ENCODE peak calls at places on chromosomes 3 and 15, in four cellular contexts. Z is AG09309; K is activated CD8-positive, alpha-beta memory T cell treated with anti-CD3 and anti-CD28 coated beads, Interleukin-2, amount 50 U/mL, for 48 hours; S is neuronal stem cell. U is an unnamed sample.

GRCh38 chr3:98359993-98360675 is 6.5 kb downstream of the OR5K4 start:
- DNase-seq in Z (no peak), K (no peak), S (no peak), U (no peak)

GRCh38 chr3:154885016-154885415 is 195.1 kb upstream of the MME start:
- DNase-seq in Z (peak; percentile 31), K (no peak), S (no peak), U (no peak)

GRCh38 chr3:163605915-163606314 is 1472.4 kb downstream of the SI start:
- DNase-seq in Z (no peak), K (no peak), S (no peak), U (no peak)

GRCh38 chr15:48373855-48374421 is 42.7 kb downstream of the DUT start:
- DNase-seq in Z (peak; percentile 70), K (no peak), S (no peak), U (no peak)

GRCh38 chr3:45034612-45035252 is 8.6 kb downstream of the CLEC3B start:
- DNase-seq in Z (no peak), K (peak; percentile 59), S (no peak), U (no peak)

GRCh38 chr15:99070268-99070667 is 34.6 kb upstream of the SYNM start:
- DNase-seq in Z (no peak), K (no peak), S (no peak), U (no peak)

GRCh38 chr15:93253656-93254055 is 164.6 kb upstream of the RGMA start:
- DNase-seq in Z (no peak), K (no peak), S (no peak), U (no peak)

GRCh38 chr3:171054231-171054630 is 27.7 kb upstream of the SLC2A2 start:
- DNase-seq in Z (no peak), K (no peak), S (no peak), U (no peak)

GRCh38 chr3:127422663-127423375 is 135.0 kb upstream of the PRR20G start:
- DNase-seq in Z (no peak), K (peak; percentile 35), S (no peak), U (no peak)

GRCh38 chr3:40867826-40868225 is 331.5 kb upstream of the CTNNB1 start:
- DNase-seq in Z (no peak), K (no peak), S (no peak), U (no peak)

GRCh38 chr15:35696767-35697231 is 150.8 kb upstream of the DPH6 start:
- DNase-seq in Z (no peak), K (no peak), S (no peak), U (no peak)

GRCh38 chr3:4976109-4976508 is 3.1 kb upstream of the BHLHE40 start:
- DNase-seq in Z (no peak), K (no peak), S (no peak), U (no peak)

GRCh38 chr3:535566-536416 is 339.2 kb downstream of the CHL1 start:
- DNase-seq in Z (no peak), K (no peak), S (no peak), U (no peak)

GRCh38 chr3:128187495-128187894 is 34.2 kb downstream of the EEFSEC start:
- DNase-seq in Z (no peak), K (no peak), S (no peak), U (no peak)

GRCh38 chr15:47477253-47477652 is 240.1 kb upstream of the SEMA6D start:
- DNase-seq in Z (no peak), K (no peak), S (no peak), U (no peak)

GRCh38 chr3:129123314-129124060 is 1.9 kb upstream of the RAB43 start:
- DNase-seq in Z (no peak), K (no peak), S (no peak), U (no peak)

GRCh38 chr15:66774001-66774814 is 72.2 kb downstream of the SMAD6 start:
- DNase-seq in Z (no peak), K (peak; percentile 67), S (peak; percentile 87), U (peak; percentile 82)

GRCh38 chr3:38142959-38143358 is 4.5 kb downstream of the MYD88 start:
- DNase-seq in Z (no peak), K (no peak), S (no peak), U (no peak)

GRCh38 chr3:100804631-100805030 is 95.3 kb downstream of the TFG start:
- DNase-seq in Z (no peak), K (no peak), S (no peak), U (no peak)

GRCh38 chr15:69794643-69795461 is 302.9 kb downstream of the TLE3 start:
- DNase-seq in Z (no peak), K (no peak), S (no peak), U (no peak)

GRCh38 chr3:31227152-31227581 is 305.6 kb upstream of the STT3B start:
- DNase-seq in Z (no peak), K (no peak), S (no peak), U (no peak)

GRCh38 chr3:69740103-69741021 is 1.1 kb downstream of the MITF start:
- DNase-seq in Z (no peak), K (no peak), S (no peak), U (no peak)

GRCh38 chr3:157128771-157129671 is 30.9 kb downstream of the CCNL1 start:
- DNase-seq in Z (no peak), K (peak; percentile 70), S (no peak), U (no peak)

GRCh38 chr15:69289312-69290146 is 9.2 kb upstream of the PAQR5 start:
- DNase-seq in Z (no peak), K (peak; percentile 7), S (no peak), U (no peak)

GRCh38 chr3:55469957-55470526 is 17.1 kb downstream of the WNT5A start:
- DNase-seq in Z (no peak), K (no peak), S (no peak), U (no peak)

GRCh38 chr3:65436580-65436979 is 602.1 kb downstream of the MAGI1 start:
- DNase-seq in Z (no peak), K (no peak), S (no peak), U (no peak)

GRCh38 chr3:27686642-27687041 is 35.5 kb downstream of the EOMES start:
- DNase-seq in Z (peak; percentile 85), K (no peak), S (no peak), U (no peak)

U was measured in iPS DF 6.9.